ENCODE peak calls at places on chromosome 9, in eight cellular contexts. B, P, K, Y, A, G, I and Z are unnamed samples.

GRCh38 chr9:88462191-88462590 is 72.8 kb upstream of the NXNL2 start:
- DNase-seq in A (no peak), P (peak), G (no peak), B (no peak), K (peak), Y (no peak), I (no peak), Z (no peak)

GRCh38 chr9:1939926-1940368 is 75.2 kb upstream of the SMARCA2 start:
- DNase-seq in K (peak), P (peak), G (peak), Y (no peak), B (no peak), I (no peak), A (peak), Z (no peak)

GRCh38 chr9:4821133-4821532 is 28.4 kb downstream of the RCL1 start:
- DNase-seq in K (no peak), Y (no peak), B (no peak), I (no peak), A (no peak), G (no peak), P (no peak), Z (no peak)

GRCh38 chr9:130815242-130815808 is 19.7 kb upstream of the ABL1 start:
- DNase-seq in A (no peak), Y (no peak), I (no peak), K (no peak), B (no peak), G (no peak), P (no peak), Z (no peak)

GRCh38 chr9:123176230-123176629 is 92.2 kb downstream of the STRBP start:
- DNase-seq in Y (no peak), B (no peak), P (no peak), K (peak), G (no peak), A (no peak), I (no peak), Z (no peak)

GRCh38 chr9:34796924-34797323 is 87.0 kb upstream of the CCL21 start:
- DNase-seq in P (no peak), B (no peak), I (no peak), A (no peak), G (no peak), K (no peak), Y (no peak), Z (no peak)

GRCh38 chr9:121890746-121891145 is 202.4 kb downstream of the TTLL11 start:
- DNase-seq in B (no peak), K (no peak), G (no peak), A (no peak), P (no peak), I (no peak), Y (no peak), Z (no peak)

GRCh38 chr9:27368317-27368985 is 71.5 kb upstream of the EQTN start:
- DNase-seq in A (no peak), G (no peak), Y (no peak), I (no peak), K (peak), P (peak), B (no peak), Z (no peak)

GRCh38 chr9:121661328-121661727 is 9.9 kb downstream of the DAB2IP start:
- DNase-seq in Y (no peak), P (no peak), G (no peak), A (no peak), I (no peak), B (no peak), K (no peak), Z (no peak)

DNA sequence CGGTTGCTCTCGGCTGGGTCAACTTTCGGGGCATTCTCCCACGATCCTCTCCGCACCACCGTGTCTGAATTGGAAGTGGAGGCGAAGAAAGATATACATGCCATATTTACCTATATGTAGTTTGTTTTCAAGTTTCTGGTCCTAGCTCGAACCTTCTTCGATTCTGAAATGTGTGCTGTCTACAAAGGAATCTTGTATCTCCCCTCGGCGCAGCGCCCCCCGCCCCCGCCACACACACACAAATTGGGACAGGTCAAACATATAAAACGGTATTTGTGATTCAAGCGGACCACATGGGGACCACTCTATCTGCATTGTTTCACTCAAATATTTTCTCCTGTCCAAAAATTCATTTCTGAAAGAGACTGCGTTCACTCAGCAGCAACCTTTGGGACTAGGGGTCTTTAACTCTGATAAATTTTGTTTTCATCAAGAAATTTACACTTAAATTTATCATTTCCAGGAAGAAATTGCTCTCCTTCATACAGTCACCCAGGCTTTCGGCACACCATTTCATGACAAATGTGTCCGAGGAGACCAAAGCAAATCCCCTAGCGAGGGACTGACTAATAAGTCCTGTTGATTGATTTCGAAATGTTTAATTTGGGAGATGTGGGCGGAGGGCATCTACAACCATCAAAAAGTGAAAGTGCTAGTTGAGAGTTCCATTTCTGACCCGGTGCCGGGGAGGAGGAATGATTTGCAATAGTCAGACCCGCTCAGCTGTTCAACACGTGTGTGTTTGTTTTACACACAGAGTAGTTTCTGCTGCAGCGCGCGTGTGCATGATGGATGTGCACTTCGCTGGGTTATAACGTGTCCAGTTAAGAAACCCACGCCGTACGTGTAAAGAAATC is 1.1 kb upstream of the NR4A3 start:
- DNase-seq in A (peak), I (peak), G (no peak), K (peak), B (peak), P (peak), Y (peak), Z (peak)
- TF ChIP-seq CTCF in A (no peak), I (no peak), G (no peak), K (no peak), B (peak), P (no peak), Y (no peak), Z (no peak)

GRCh38 chr9:111036946-111037743 is 1.1 kb downstream of the LPAR1 start:
- DNase-seq in A (no peak), K (peak), Y (no peak), P (peak), G (no peak), I (no peak), B (no peak), Z (no peak)

GRCh38 chr9:111037744-111038335 is 430 bp downstream of the LPAR1 start:
- DNase-seq in A (peak), P (peak), K (peak), Y (peak), I (no peak), G (peak), B (no peak), Z (no peak)

GRCh38 chr9:111034146-111034545 is 4.1 kb downstream of the LPAR1 start:
- DNase-seq in B (peak), P (no peak), A (no peak), G (no peak), K (peak), Y (no peak), I (no peak), Z (no peak)

GRCh38 chr9:111034573-111035539 is 3.4 kb downstream of the LPAR1 start:
- DNase-seq in I (no peak), B (no peak), G (no peak), A (no peak), K (peak), Y (no peak), P (no peak), Z (no peak)

DNA sequence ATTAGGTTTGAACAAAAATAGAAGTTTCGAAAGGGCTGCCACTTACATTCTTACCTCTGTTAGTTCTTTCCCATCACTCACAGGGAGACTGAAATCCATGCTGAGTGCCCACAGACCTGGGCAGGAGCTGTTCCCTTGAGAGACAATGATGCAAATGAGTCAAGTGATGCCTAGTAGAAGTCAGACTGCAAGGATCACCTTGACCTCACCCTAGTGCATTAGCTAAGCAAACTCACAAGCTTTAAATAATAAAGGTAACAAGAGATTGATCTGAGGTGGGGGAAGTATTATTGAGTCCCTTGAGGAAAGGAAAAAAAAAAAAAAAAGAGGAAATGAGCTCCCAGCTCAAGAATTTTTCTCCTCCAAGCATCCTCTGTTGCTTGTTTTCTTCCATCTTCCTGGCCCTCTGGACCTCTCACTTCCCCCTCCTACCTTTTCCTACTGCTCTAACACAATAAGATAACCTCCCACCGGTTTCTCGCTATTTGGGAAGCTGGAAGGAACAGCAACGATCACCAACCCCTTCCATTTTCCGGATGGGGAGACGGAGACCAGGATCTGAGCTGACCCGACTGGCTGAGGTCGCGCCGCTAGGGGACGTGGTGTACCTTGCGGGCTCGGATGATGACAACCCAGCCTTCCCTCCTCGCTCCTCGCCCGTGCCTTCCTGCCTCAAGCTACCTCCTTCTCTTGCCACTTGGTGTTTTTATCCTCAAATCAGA is 2.0 kb downstream of the LPAR1 start:
- DNase-seq in Y (peak), A (no peak), K (peak), B (no peak), G (peak), I (no peak), P (peak), Z (no peak)
- TF ChIP-seq CTCF in Y (peak), A (no peak), K (peak), B (peak), G (peak), I (peak), P (peak), Z (peak)

GRCh38 chr9:109098221-109098959 is 21.4 kb downstream of the TMEM245 start:
- DNase-seq in B (no peak), A (no peak), G (peak), P (peak), K (peak), Y (no peak), I (no peak), Z (peak)
- TF ChIP-seq CTCF in B (peak), A (no peak), G (no peak), P (peak), K (peak), Y (no peak), I (peak), Z (peak)

DNA sequence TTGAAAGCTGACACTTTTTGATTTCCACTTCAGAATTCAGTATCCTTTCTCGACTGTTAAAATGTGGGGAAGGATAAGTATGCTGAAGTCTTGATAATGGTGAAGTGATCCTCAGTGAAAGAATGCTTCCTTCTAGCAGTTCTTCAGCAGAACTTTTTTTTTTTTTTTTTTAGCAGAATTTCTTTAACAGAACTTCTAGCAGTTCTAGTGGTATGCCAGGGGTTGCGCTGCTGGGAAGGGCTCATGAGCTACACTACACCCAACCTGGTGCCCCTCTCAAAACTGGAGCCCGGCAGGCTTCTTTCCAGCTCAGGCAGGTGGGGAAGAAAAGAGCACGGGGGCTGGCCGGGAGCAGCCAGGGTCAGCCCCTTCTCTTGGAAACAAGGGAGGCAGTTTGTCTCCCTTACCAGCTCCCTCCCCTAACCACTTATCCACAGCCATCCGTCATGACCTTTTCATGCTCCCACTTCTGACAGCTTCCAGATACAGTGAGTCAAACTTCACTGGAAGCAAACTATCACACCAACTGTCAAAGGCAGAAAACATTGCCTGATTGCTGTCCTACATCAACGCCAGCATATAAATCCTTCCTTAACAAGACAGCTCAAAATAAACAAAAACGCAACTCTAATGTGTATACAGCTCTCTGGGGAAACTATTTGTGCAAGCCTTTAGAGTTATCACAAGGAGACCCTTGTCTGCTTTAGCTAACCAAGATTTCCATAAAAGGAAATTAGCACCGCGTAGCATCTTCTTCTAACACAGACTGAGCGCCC is 211.5 kb downstream of the GAPVD1 start:
- DNase-seq in Y (no peak), A (no peak), P (peak), B (peak), K (peak), I (peak), G (no peak), Z (peak)
- TF ChIP-seq CTCF in Y (no peak), A (no peak), P (peak), B (peak), K (no peak), I (no peak), G (no peak), Z (peak)

GRCh38 chr9:23088932-23089364 is 642.3 kb downstream of the DMRTA1 start:
- DNase-seq in B (no peak), Y (no peak), A (no peak), P (no peak), K (no peak), I (no peak), G (peak), Z (no peak)
- TF ChIP-seq CTCF in B (peak), Y (no peak), A (no peak), P (no peak), K (no peak), I (no peak), G (no peak), Z (peak)

GRCh38 chr9:91219557-91219956 is 142.2 kb downstream of the AUH start:
- DNase-seq in Y (no peak), A (no peak), I (no peak), B (no peak), P (no peak), G (no peak), K (no peak), Z (no peak)
- TF ChIP-seq CTCF in Y (no peak), A (no peak), I (no peak), B (no peak), P (no peak), G (no peak), K (no peak), Z (no peak)

GRCh38 chr9:133057553-133057952 is 4.2 kb upstream of the CEL start:
- DNase-seq in A (no peak), K (no peak), P (no peak), B (no peak), G (no peak), I (no peak), Y (no peak), Z (no peak)

GRCh38 chr9:133056533-133056932 is 5.2 kb upstream of the CEL start:
- DNase-seq in Y (no peak), P (no peak), A (peak), B (no peak), K (peak), G (no peak), I (no peak), Z (no peak)

GRCh38 chr9:133057006-133057405 is 4.8 kb upstream of the CEL start:
- DNase-seq in P (no peak), Y (no peak), G (no peak), A (peak), K (no peak), I (no peak), B (no peak), Z (no peak)

GRCh38 chr9:133058550-133059320 is 3.0 kb upstream of the CEL start:
- DNase-seq in A (peak), P (no peak), K (no peak), I (no peak), G (no peak), Y (no peak), B (no peak), Z (no peak)

DNA sequence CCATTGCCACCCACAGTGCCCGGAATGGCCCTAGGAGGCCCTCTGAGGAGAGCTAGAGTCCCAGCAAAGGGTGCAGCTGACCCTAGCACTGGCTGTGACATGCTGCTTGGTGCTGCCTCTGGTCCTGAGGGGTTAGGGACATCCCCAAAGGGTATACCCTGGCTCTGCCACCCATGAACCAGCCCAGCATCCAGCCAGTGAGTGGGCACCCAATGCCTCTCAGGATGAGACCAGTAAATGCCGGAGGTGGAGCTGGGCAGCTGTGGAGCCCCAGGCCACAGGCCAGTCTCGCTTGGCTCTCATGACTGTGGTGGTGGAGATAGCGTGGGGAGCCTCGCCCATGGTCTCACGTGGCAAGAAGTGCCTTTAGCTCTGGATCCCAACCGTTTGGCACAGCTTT is 3.7 kb upstream of the CEL start:
- DNase-seq in B (no peak), Y (no peak), A (peak), G (no peak), K (no peak), P (no peak), I (no peak), Z (no peak)
- TF ChIP-seq CTCF in B (no peak), Y (no peak), A (no peak), G (no peak), K (no peak), P (no peak), I (no peak), Z (no peak)

GRCh38 chr9:36969216-36969771 is 64.8 kb downstream of the PAX5 start:
- DNase-seq in G (no peak), A (no peak), Y (no peak), K (no peak), B (no peak), P (no peak), I (no peak), Z (no peak)
- TF ChIP-seq CTCF in G (no peak), A (no peak), Y (no peak), K (no peak), B (no peak), P (no peak), I (no peak), Z (no peak)

GRCh38 chr9:112447283-112447761 is 39.3 kb upstream of the KIAA1958 start:
- DNase-seq in A (no peak), P (peak), I (peak), B (peak), K (peak), G (no peak), Y (no peak), Z (peak)
- TF ChIP-seq CTCF in A (no peak), P (no peak), I (no peak), B (no peak), K (no peak), G (no peak), Y (no peak), Z (no peak)